ENCODE peak calls at places on chromosome X, in ten cellular contexts. One of them, this sample, is unnamed.

GRCh38 chrX:111041018-111041462 is 55.0 kb upstream of the PAK3 start:
- DNase-seq in heart left ventricle: no peak
- DNase-seq in HCT116: no peak
- DNase-seq in ovary: no peak
- DNase-seq in tibial nerve: peak; percentile 8
- DNase-seq in breast epithelium: peak; percentile 17
- DNase-seq in spleen: no peak
- DNase-seq in lower leg skin: no peak
- DNase-seq in testis: no peak
- DNase-seq in adrenal gland: no peak
- DNase-seq in this sample: no peak

GRCh38 chrX:145817666-145818521 is at the start of gene SLITRK2:
- DNase-seq in tibial nerve: no peak
- DNase-seq in lower leg skin: no peak
- DNase-seq in breast epithelium: no peak
- DNase-seq in ovary: no peak
- DNase-seq in heart left ventricle: no peak
- DNase-seq in spleen: peak; percentile 73
- DNase-seq in HCT116: no peak
- DNase-seq in adrenal gland: no peak
- DNase-seq in testis: peak; percentile 12
- DNase-seq in this sample: no peak

GRCh38 chrX:2360731-2361130 is 140.0 kb downstream of the DHRSX start:
- DNase-seq in tibial nerve: no peak
- DNase-seq in HCT116: no peak
- DNase-seq in adrenal gland: no peak
- DNase-seq in ovary: no peak
- DNase-seq in spleen: no peak
- DNase-seq in testis: no peak
- DNase-seq in lower leg skin: no peak
- DNase-seq in heart left ventricle: no peak
- DNase-seq in breast epithelium: no peak
- DNase-seq in this sample: no peak

GRCh38 chrX:131262738-131263679 is 26.1 kb downstream of the IGSF1 start:
- DNase-seq in heart left ventricle: no peak
- DNase-seq in tibial nerve: no peak
- DNase-seq in ovary: no peak
- DNase-seq in breast epithelium: no peak
- DNase-seq in HCT116: peak; percentile 16
- DNase-seq in testis: no peak
- DNase-seq in adrenal gland: peak; percentile 12
- DNase-seq in spleen: no peak
- DNase-seq in lower leg skin: no peak
- DNase-seq in this sample: no peak

GRCh38 chrX:348461-349117 is 30.0 kb upstream of the GTPBP6 start:
- DNase-seq in breast epithelium: no peak
- DNase-seq in ovary: peak; percentile 3
- DNase-seq in adrenal gland: peak; percentile 65
- DNase-seq in spleen: peak; percentile 81
- DNase-seq in testis: no peak
- DNase-seq in lower leg skin: no peak
- DNase-seq in HCT116: no peak
- DNase-seq in heart left ventricle: peak; percentile 42
- DNase-seq in tibial nerve: no peak
- DNase-seq in this sample: no peak

GRCh38 chrX:115233497-115234219 is at the start of gene LRCH2:
- DNase-seq in breast epithelium: no peak
- DNase-seq in tibial nerve: peak; percentile 9
- DNase-seq in HCT116: no peak
- DNase-seq in spleen: peak; percentile 72
- DNase-seq in testis: peak; percentile 43
- DNase-seq in heart left ventricle: peak; percentile 61
- DNase-seq in ovary: peak; percentile 66
- DNase-seq in adrenal gland: peak; percentile 54
- DNase-seq in lower leg skin: peak; percentile 86
- DNase-seq in this sample: no peak

GRCh38 chrX:134711135-134711941 is 53.1 kb upstream of the PLAC1 start:
- DNase-seq in testis: no peak
- DNase-seq in breast epithelium: no peak
- DNase-seq in adrenal gland: no peak
- DNase-seq in heart left ventricle: no peak
- DNase-seq in HCT116: no peak
- DNase-seq in spleen: no peak
- DNase-seq in ovary: no peak
- DNase-seq in tibial nerve: no peak
- DNase-seq in lower leg skin: no peak
- DNase-seq in this sample: no peak

GRCh38 chrX:17944833-17945497 is 83.9 kb upstream of the RAI2 start:
- DNase-seq in lower leg skin: no peak
- DNase-seq in spleen: no peak
- DNase-seq in ovary: no peak
- DNase-seq in tibial nerve: peak; percentile 29
- DNase-seq in breast epithelium: no peak
- DNase-seq in heart left ventricle: no peak
- DNase-seq in testis: peak; percentile 21
- DNase-seq in HCT116: no peak
- DNase-seq in adrenal gland: no peak
- DNase-seq in this sample: no peak

GRCh38 chrX:8433296-8434094 is 31.1 kb upstream of the VCX3B start:
- DNase-seq in breast epithelium: no peak
- DNase-seq in spleen: no peak
- DNase-seq in HCT116: no peak
- DNase-seq in ovary: no peak
- DNase-seq in lower leg skin: no peak
- DNase-seq in testis: no peak
- DNase-seq in heart left ventricle: no peak
- DNase-seq in tibial nerve: no peak
- DNase-seq in adrenal gland: no peak
- DNase-seq in this sample: no peak

GRCh38 chrX:1400731-1401471 is 9.0 kb upstream of the SLC25A6 start:
- DNase-seq in heart left ventricle: peak; percentile 15
- DNase-seq in lower leg skin: no peak
- DNase-seq in ovary: peak; percentile 21
- DNase-seq in tibial nerve: no peak
- DNase-seq in adrenal gland: no peak
- DNase-seq in HCT116: peak; percentile 40
- DNase-seq in spleen: peak; percentile 52
- DNase-seq in testis: no peak
- DNase-seq in breast epithelium: no peak
- DNase-seq in this sample: no peak

GRCh38 chrX:149060921-149061320 is 444.2 kb downstream of the IDS start:
- DNase-seq in adrenal gland: no peak
- DNase-seq in testis: no peak
- DNase-seq in HCT116: no peak
- DNase-seq in tibial nerve: no peak
- DNase-seq in spleen: no peak
- DNase-seq in heart left ventricle: no peak
- DNase-seq in breast epithelium: no peak
- DNase-seq in ovary: no peak
- DNase-seq in lower leg skin: no peak
- DNase-seq in this sample: no peak

GRCh38 chrX:49184294-49185061 is 1.7 kb downstream of the PRICKLE3 start:
- DNase-seq in ovary: peak; percentile 97
- DNase-seq in testis: peak; percentile 89
- DNase-seq in adrenal gland: peak; percentile 97
- DNase-seq in heart left ventricle: peak; percentile 91
- DNase-seq in tibial nerve: peak; percentile 89
- DNase-seq in lower leg skin: peak; percentile 98
- DNase-seq in spleen: peak; percentile 89
- DNase-seq in HCT116: peak; percentile 86
- DNase-seq in breast epithelium: peak; percentile 89
- DNase-seq in this sample: peak; percentile 93

GRCh38 chrX:103175944-103176753 is 38.8 kb upstream of the BEX4 start:
- DNase-seq in heart left ventricle: no peak
- DNase-seq in adrenal gland: peak; percentile 60
- DNase-seq in tibial nerve: peak; percentile 84
- DNase-seq in breast epithelium: peak; percentile 40
- DNase-seq in HCT116: no peak
- DNase-seq in testis: peak; percentile 76
- DNase-seq in lower leg skin: peak; percentile 92
- DNase-seq in ovary: peak; percentile 26
- DNase-seq in spleen: no peak
- DNase-seq in this sample: peak; percentile 72

GRCh38 chrX:54639346-54640102 is 109.5 kb downstream of the GNL3L start:
- DNase-seq in spleen: peak; percentile 97
- DNase-seq in tibial nerve: peak; percentile 92
- DNase-seq in adrenal gland: peak; percentile 97
- DNase-seq in ovary: peak; percentile 93
- DNase-seq in testis: peak; percentile 96
- DNase-seq in lower leg skin: peak; percentile 98
- DNase-seq in HCT116: peak; percentile 90
- DNase-seq in breast epithelium: peak; percentile 93
- DNase-seq in heart left ventricle: peak; percentile 95
- DNase-seq in this sample: peak; percentile 91
- TF ChIP-seq POLR2A in spleen: no peak
- TF ChIP-seq POLR2A in tibial nerve: peak; percentile 69
- TF ChIP-seq POLR2A in adrenal gland: peak; percentile 11
- TF ChIP-seq POLR2A in ovary: peak; percentile 56
- TF ChIP-seq POLR2A in testis: no peak
- TF ChIP-seq POLR2A in lower leg skin: no peak
- TF ChIP-seq POLR2A in HCT116: no peak
- TF ChIP-seq POLR2A in breast epithelium: no peak
- TF ChIP-seq POLR2A in heart left ventricle: peak; percentile 51
- TF ChIP-seq POLR2A in this sample: no peak

GRCh38 chrX:119505945-119506344 is 37.7 kb downstream of the SLC25A5 start:
- DNase-seq in ovary: no peak
- DNase-seq in HCT116: no peak
- DNase-seq in heart left ventricle: no peak
- DNase-seq in adrenal gland: no peak
- DNase-seq in testis: no peak
- DNase-seq in spleen: no peak
- DNase-seq in lower leg skin: no peak
- DNase-seq in breast epithelium: no peak
- DNase-seq in tibial nerve: no peak
- DNase-seq in this sample: no peak

GRCh38 chrX:119503484-119503861 is 35.2 kb downstream of the SLC25A5 start:
- DNase-seq in lower leg skin: no peak
- DNase-seq in heart left ventricle: no peak
- DNase-seq in testis: no peak
- DNase-seq in adrenal gland: peak; percentile 52
- DNase-seq in tibial nerve: no peak
- DNase-seq in spleen: no peak
- DNase-seq in breast epithelium: peak; percentile 50
- DNase-seq in ovary: no peak
- DNase-seq in HCT116: no peak
- DNase-seq in this sample: peak; percentile 53

GRCh38 chrX:119501511-119502148 is 33.4 kb downstream of the SLC25A5 start:
- DNase-seq in ovary: no peak
- DNase-seq in spleen: no peak
- DNase-seq in tibial nerve: no peak
- DNase-seq in HCT116: no peak
- DNase-seq in heart left ventricle: no peak
- DNase-seq in breast epithelium: no peak
- DNase-seq in lower leg skin: no peak
- DNase-seq in adrenal gland: no peak
- DNase-seq in testis: no peak
- DNase-seq in this sample: no peak

GRCh38 chrX:119500061-119500800 is 32.0 kb downstream of the SLC25A5 start:
- DNase-seq in ovary: no peak
- DNase-seq in breast epithelium: no peak
- DNase-seq in heart left ventricle: no peak
- DNase-seq in tibial nerve: no peak
- DNase-seq in adrenal gland: no peak
- DNase-seq in spleen: no peak
- DNase-seq in lower leg skin: no peak
- DNase-seq in testis: no peak
- DNase-seq in HCT116: no peak
- DNase-seq in this sample: no peak

GRCh38 chrX:119502727-119503483 is 34.7 kb downstream of the SLC25A5 start:
- DNase-seq in breast epithelium: peak; percentile 64
- DNase-seq in tibial nerve: no peak
- DNase-seq in adrenal gland: peak; percentile 13
- DNase-seq in spleen: no peak
- DNase-seq in ovary: no peak
- DNase-seq in heart left ventricle: no peak
- DNase-seq in HCT116: no peak
- DNase-seq in lower leg skin: peak; percentile 88
- DNase-seq in testis: no peak
- DNase-seq in this sample: peak; percentile 71
- TF ChIP-seq POLR2A in breast epithelium: no peak
- TF ChIP-seq POLR2A in tibial nerve: no peak
- TF ChIP-seq POLR2A in adrenal gland: no peak
- TF ChIP-seq POLR2A in spleen: no peak
- TF ChIP-seq POLR2A in ovary: no peak
- TF ChIP-seq POLR2A in heart left ventricle: no peak
- TF ChIP-seq POLR2A in HCT116: no peak
- TF ChIP-seq POLR2A in lower leg skin: no peak
- TF ChIP-seq POLR2A in testis: no peak
- TF ChIP-seq POLR2A in this sample: no peak

DNA sequence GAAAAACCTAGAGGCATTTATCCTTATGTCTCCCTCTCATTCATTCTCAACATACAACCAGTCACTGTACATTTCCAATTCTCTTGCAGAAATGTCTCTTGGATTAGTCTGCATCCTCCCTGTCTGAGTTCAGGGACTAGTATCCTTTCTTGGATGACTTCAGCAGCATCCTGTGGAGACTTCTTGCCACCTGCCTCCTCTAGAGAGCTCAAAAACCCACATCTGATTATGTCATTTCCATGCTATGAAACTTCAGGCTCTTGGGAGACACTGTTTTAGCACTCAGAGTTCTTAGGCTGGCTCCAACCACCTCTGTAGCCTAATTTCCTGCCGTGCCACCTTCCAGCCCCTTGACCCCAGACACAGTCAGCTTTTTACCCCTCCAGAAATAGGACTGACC is 515.1 kb upstream of the DIPK2B start:
- DNase-seq in HCT116: no peak
- DNase-seq in breast epithelium: no peak
- DNase-seq in tibial nerve: no peak
- DNase-seq in adrenal gland: no peak
- DNase-seq in lower leg skin: no peak
- DNase-seq in spleen: no peak
- DNase-seq in heart left ventricle: no peak
- DNase-seq in ovary: no peak
- DNase-seq in testis: no peak
- DNase-seq in this sample: no peak
- TF ChIP-seq POLR2A in HCT116: peak; percentile 14
- TF ChIP-seq POLR2A in breast epithelium: no peak
- TF ChIP-seq POLR2A in tibial nerve: no peak
- TF ChIP-seq POLR2A in adrenal gland: no peak
- TF ChIP-seq POLR2A in lower leg skin: no peak
- TF ChIP-seq POLR2A in spleen: no peak
- TF ChIP-seq POLR2A in heart left ventricle: no peak
- TF ChIP-seq POLR2A in ovary: no peak
- TF ChIP-seq POLR2A in testis: no peak
- TF ChIP-seq POLR2A in this sample: no peak

DNA sequence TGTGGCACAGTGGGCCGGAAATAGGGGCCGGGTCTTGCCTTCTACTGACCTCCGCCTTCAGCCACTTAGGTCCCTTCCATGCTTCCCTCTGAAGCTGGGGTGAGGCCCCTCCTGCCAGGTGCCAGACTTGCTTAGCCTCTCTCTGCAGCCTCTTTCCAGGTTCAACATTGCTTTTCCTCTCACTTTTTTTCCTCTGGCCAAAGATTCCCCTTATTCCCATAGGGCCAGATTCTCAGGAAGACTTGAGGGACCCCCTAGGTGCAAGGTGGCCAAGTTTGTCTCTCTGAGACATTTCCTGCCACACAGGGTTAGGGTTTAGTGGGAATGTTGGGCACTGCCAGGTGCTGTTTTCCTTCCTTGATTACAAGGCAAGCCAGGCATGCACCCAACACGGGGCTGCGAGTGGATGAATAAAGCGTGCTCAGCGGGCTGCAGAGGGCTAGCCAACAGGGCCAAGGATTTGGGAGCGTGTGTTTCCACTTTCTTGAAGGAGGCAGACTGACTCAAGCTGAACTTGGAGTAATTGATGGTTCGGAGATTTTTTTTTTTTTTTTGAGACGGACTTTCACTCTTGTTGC is 7.6 kb upstream of the GJB1 start:
- DNase-seq in breast epithelium: no peak
- DNase-seq in adrenal gland: no peak
- DNase-seq in lower leg skin: no peak
- DNase-seq in testis: no peak
- DNase-seq in spleen: no peak
- DNase-seq in HCT116: no peak
- DNase-seq in ovary: no peak
- DNase-seq in tibial nerve: no peak
- DNase-seq in heart left ventricle: no peak
- DNase-seq in this sample: peak; percentile 40
- TF ChIP-seq POLR2A in breast epithelium: no peak
- TF ChIP-seq POLR2A in adrenal gland: no peak
- TF ChIP-seq POLR2A in lower leg skin: no peak
- TF ChIP-seq POLR2A in testis: no peak
- TF ChIP-seq POLR2A in spleen: no peak
- TF ChIP-seq POLR2A in HCT116: no peak
- TF ChIP-seq POLR2A in ovary: no peak
- TF ChIP-seq POLR2A in tibial nerve: no peak
- TF ChIP-seq POLR2A in heart left ventricle: no peak
- TF ChIP-seq POLR2A in this sample: no peak

This sample was measured in stomach.